ENCODE peak calls at places on chromosomes 5 and 9, in five cellular contexts. P is GDM1; N is astrocyte; G is LoVo; V is CD4-positive, alpha-beta T cell. U is an unnamed sample.

GRCh38 chr5:168790691-168791230 is 211.6 kb upstream of the PANK3 start:
- DNase-seq in P (no peak), N (no peak), G (no peak), V (no peak), U (no peak)

GRCh38 chr9:136044207-136044970 is 50.7 kb downstream of the NACC2 start:
- DNase-seq in P (no peak), N (no peak), G (no peak), V (no peak), U (no peak)

GRCh38 chr9:13267743-13268142 is 11.7 kb downstream of the MPDZ start:
- DNase-seq in P (no peak), N (peak), G (no peak), V (no peak), U (no peak)

GRCh38 chr9:108057421-108058136 is 568.0 kb upstream of the KLF4 start:
- DNase-seq in P (no peak), N (peak), G (peak), V (no peak), U (no peak)

GRCh38 chr5:151550146-151550545 is 41.0 kb downstream of the FAT2 start:
- DNase-seq in P (no peak), N (no peak), G (no peak), V (no peak), U (peak)

GRCh38 chr5:68953151-68953884 is 140.5 kb upstream of the SLC30A5 start:
- DNase-seq in P (no peak), N (peak), G (no peak), V (no peak), U (no peak)

GRCh38 chr9:127991017-127991756 is 10.4 kb upstream of the EEIG1 start:
- DNase-seq in P (no peak), N (no peak), G (peak), V (no peak), U (peak)

GRCh38 chr9:123420560-123421210 is 64.7 kb downstream of the CRB2 start:
- DNase-seq in P (peak), N (peak), G (no peak), V (no peak), U (no peak)

GRCh38 chr5:134543820-134544692 is 18.6 kb downstream of the JADE2 start:
- DNase-seq in P (no peak), N (no peak), G (no peak), V (no peak), U (no peak)

GRCh38 chr5:133992429-133993151 is 12.2 kb downstream of the VDAC1 start:
- DNase-seq in P (no peak), N (no peak), G (no peak), V (no peak), U (no peak)

GRCh38 chr9:128190516-128191405 is 611 bp downstream of the CIZ1 start:
- DNase-seq in P (no peak), N (no peak), G (no peak), V (peak), U (no peak)

U was measured in NCI-H2029 treated with DMSO at 0.1 percent for 48 hours.